ENCODE peak calls at places on chromosome 5, in five cellular contexts. Z is neuronal stem cell, J is H9, C is H1, V is IMR-90. T is an unnamed sample.

GRCh38 chr5:5101676-5102075 is 38.5 kb upstream of the ADAMTS16 start:
- DNase-seq in J (no peak), C (no peak), Z (no peak), V (no peak), T (no peak)

GRCh38 chr5:17132444-17133083 is 84.9 kb upstream of the BASP1 start:
- DNase-seq in V (peak), Z (no peak), J (no peak), C (no peak), T (peak)

GRCh38 chr5:179620703-179621350 is 2.6 kb downstream of the HNRNPH1 start:
- DNase-seq in J (no peak), V (no peak), Z (no peak), C (no peak), T (no peak)

GRCh38 chr5:35063386-35063785 is 15.6 kb upstream of the AGXT2 start:
- DNase-seq in V (no peak), C (no peak), Z (no peak), J (no peak), T (no peak)

GRCh38 chr5:56640763-56641406 is 174.5 kb upstream of the MAP3K1 start:
- DNase-seq in Z (no peak), J (no peak), V (no peak), C (no peak), T (no peak)

GRCh38 chr5:137217599-137218200 is 281.4 kb downstream of the SPOCK1 start:
- DNase-seq in Z (no peak), J (no peak), V (peak), C (no peak), T (no peak)

GRCh38 chr5:54558362-54558761 is 40.8 kb downstream of the SNX18 start:
- DNase-seq in V (peak), J (no peak), Z (no peak), C (no peak), T (no peak)

GRCh38 chr5:147504001-147504400 is 5.9 kb downstream of the DPYSL3 start:
- DNase-seq in C (no peak), V (peak), Z (no peak), J (no peak), T (peak)

GRCh38 chr5:142482207-142482606 is 157.4 kb upstream of the SPRY4 start:
- DNase-seq in V (no peak), J (no peak), Z (no peak), C (no peak), T (no peak)

GRCh38 chr5:100826133-100826532 is 76.9 kb downstream of the ST8SIA4 start:
- DNase-seq in Z (no peak), C (no peak), V (no peak), J (no peak), T (no peak)

GRCh38 chr5:141876628-141877477 is 1.4 kb downstream of the PCDH1 start:
- DNase-seq in V (no peak), Z (no peak), C (peak), J (no peak), T (peak)

GRCh38 chr5:107385701-107386100 is 285.0 kb downstream of the EFNA5 start:
- DNase-seq in V (no peak), Z (no peak), J (no peak), C (no peak), T (no peak)

GRCh38 chr5:116492776-116493175 is 81.8 kb downstream of the SEMA6A start:
- DNase-seq in J (no peak), C (no peak), V (no peak), Z (no peak), T (peak)

GRCh38 chr5:116495786-116496185 is 78.8 kb downstream of the SEMA6A start:
- DNase-seq in V (no peak), C (no peak), Z (no peak), J (no peak), T (no peak)

GRCh38 chr5:116492016-116492623 is 82.5 kb downstream of the SEMA6A start:
- DNase-seq in V (peak), C (no peak), Z (no peak), J (no peak), T (peak)

GRCh38 chr5:116497648-116498047 is 77.0 kb downstream of the SEMA6A start:
- DNase-seq in Z (no peak), J (no peak), V (no peak), C (no peak), T (no peak)

DNA sequence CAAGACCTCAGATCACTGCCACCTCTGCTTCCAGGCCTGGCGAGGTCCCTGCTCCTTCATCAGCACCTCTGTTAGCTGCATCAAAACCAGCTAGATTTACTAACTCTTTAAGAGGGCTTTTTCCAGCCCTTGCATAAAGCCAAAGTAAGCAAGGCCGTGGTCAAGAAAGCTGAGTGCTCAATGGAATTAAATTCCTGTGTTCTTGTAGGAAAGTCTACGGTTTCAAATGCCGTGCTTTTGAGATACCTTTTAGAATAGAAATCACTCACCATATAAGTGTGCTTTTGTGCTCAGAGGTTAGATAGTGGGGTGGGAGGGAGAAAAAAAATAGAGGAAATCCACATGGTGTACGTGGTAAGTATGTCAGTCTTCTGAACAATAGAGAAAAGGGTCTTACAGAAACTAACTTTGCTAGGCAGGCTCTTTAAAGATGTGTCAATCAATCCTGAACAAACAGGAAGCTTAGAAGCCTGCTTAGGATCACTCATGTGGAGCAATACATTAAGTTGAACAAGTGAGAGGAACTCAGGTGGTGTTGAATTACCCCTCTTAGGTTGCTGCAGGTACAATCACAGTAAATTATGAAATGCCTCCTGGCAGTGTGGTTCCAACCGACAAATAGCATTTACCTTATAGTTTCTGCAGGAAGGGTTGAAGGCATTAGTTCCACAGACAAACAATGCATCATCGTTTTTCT is 79.7 kb downstream of the SEMA6A start:
- DNase-seq in J (no peak), V (no peak), Z (no peak), C (no peak), T (no peak)
- H3K14ac ChIP-seq in J (no peak), V (no peak), Z (no peak), C (no peak), T (no peak)

GRCh38 chr5:81969912-81970311 is 1.9 kb upstream of the ATG10 start:
- DNase-seq in V (no peak), Z (no peak), C (no peak), J (no peak), T (no peak)

GRCh38 chr5:81969226-81969625 is 2.6 kb upstream of the ATG10 start:
- DNase-seq in V (no peak), Z (no peak), J (no peak), C (no peak), T (no peak)

GRCh38 chr5:81972496-81972791 is 621 bp downstream of the ATG10 start:
- DNase-seq in J (no peak), V (no peak), C (no peak), Z (no peak), T (no peak)

GRCh38 chr5:81971694-81972495 is at the start of gene ATG10:
- DNase-seq in J (peak), Z (peak), V (peak), C (peak), T (peak)

DNA sequence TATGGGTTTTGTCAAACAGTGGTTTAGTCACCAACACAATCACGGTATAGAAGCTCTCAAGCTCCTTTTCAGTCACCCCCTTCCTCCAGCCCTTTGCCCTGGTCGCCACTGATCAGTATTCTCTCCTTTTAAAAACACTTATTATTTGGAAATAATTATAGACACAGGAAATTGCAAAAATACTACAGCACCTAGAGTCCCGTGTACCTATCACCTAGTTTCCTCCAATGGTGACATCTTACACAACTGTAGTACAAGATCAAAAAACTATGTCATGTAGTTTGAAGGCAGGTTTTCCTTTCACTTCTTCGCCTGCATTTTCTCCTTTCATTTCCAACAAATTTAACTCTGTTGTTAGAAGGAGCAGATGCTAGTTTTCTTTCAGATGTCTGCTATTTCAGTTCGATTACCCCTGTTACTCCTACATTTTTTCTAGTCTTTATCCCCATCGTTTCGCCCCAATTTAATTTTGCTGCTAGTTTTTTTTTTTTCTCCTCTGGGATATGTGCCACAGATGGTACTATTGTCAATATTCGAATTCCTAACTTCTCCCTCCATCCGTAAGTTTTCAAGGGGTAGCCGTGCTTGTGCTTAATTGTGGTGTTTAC is 633 bp upstream of the ATG10 start:
- DNase-seq in J (no peak), C (no peak), Z (no peak), V (peak), T (peak)
- H2BK15ac ChIP-seq in J (no peak), C (no peak), Z (no peak), V (peak), T (peak)

GRCh38 chr5:134099939-134100282 is 14.6 kb upstream of the TCF7 start:
- DNase-seq in V (no peak), C (no peak), J (peak), Z (no peak), T (no peak)

GRCh38 chr5:134100283-134101011 is 14.0 kb upstream of the TCF7 start:
- DNase-seq in C (peak), J (peak), Z (no peak), V (peak), T (peak)

GRCh38 chr5:134103397-134103796 is 11.1 kb upstream of the TCF7 start:
- DNase-seq in Z (no peak), J (no peak), C (no peak), V (no peak), T (no peak)

GRCh38 chr5:134103998-134104612 is 10.4 kb upstream of the TCF7 start:
- DNase-seq in C (no peak), J (no peak), V (no peak), Z (no peak), T (no peak)

GRCh38 chr5:134101686-134102439 is 12.6 kb upstream of the TCF7 start:
- DNase-seq in Z (no peak), J (peak), V (no peak), C (peak), T (peak)
- H3K4me2 ChIP-seq in Z (no peak), J (no peak), V (no peak), C (no peak), T (no peak)

GRCh38 chr5:94698189-94698588 is 79.7 kb downstream of the SLF1 start:
- DNase-seq in V (no peak), C (no peak), J (no peak), Z (no peak), T (no peak)
- H3K14ac ChIP-seq in V (no peak), C (no peak), J (no peak), Z (no peak), T (no peak)

GRCh38 chr5:24643880-24644279 is 898 bp downstream of the CDH10 start:
- DNase-seq in C (no peak), J (no peak), Z (no peak), V (no peak), T (no peak)
- H2BK15ac ChIP-seq in C (no peak), J (no peak), Z (no peak), V (no peak), T (no peak)